ENCODE peak calls at places on chromosomes 1 and 21, in four cellular contexts. A, B, P and U are unnamed samples.

GRCh38 chr1:201531551-201532425 is 7.1 kb upstream of the NAV1 start:
- DNase-seq in A (no peak), B (no peak), P (no peak), U (no peak)

GRCh38 chr1:153796786-153797659 is 21.8 kb downstream of the SLC27A3 start:
- DNase-seq in A (peak), B (peak), P (peak), U (peak)

GRCh38 chr1:82124987-82125638 is 324.4 kb downstream of the ADGRL2 start:
- DNase-seq in A (peak), B (no peak), P (no peak), U (no peak)

GRCh38 chr21:41507521-41508414 is at the start of gene TMPRSS2:
- DNase-seq in A (peak), B (no peak), P (no peak), U (no peak)

GRCh38 chr1:28602536-28603439 is 10.7 kb downstream of the RAB42 start:
- DNase-seq in A (peak), B (no peak), P (no peak), U (no peak)

GRCh38 chr1:87140831-87141540 is 187.7 kb upstream of the LMO4 start:
- DNase-seq in A (peak), B (no peak), P (no peak), U (no peak)

GRCh38 chr1:7386226-7387052 is 384.7 kb upstream of the VAMP3 start:
- DNase-seq in A (peak), B (no peak), P (no peak), U (no peak)

GRCh38 chr21:14864211-14865021 is 200.4 kb downstream of the NRIP1 start:
- DNase-seq in A (peak), B (peak), P (no peak), U (peak)

GRCh38 chr1:19453843-19454242 is 31.5 kb downstream of the CAPZB start:
- DNase-seq in A (no peak), B (no peak), P (no peak), U (no peak)

GRCh38 chr1:115877511-115877910 is 36.6 kb upstream of the NHLH2 start:
- DNase-seq in A (no peak), B (no peak), P (no peak), U (no peak)

GRCh38 chr1:106571109-106571508 is 485.4 kb upstream of the PRMT6 start:
- DNase-seq in A (no peak), B (no peak), P (no peak), U (no peak)

GRCh38 chr1:229579101-229579651 is 20.7 kb upstream of the ABCB10 start:
- DNase-seq in A (peak), B (no peak), P (no peak), U (no peak)

GRCh38 chr21:32138658-32139057 is 140.2 kb downstream of the MIS18A start:
- DNase-seq in A (no peak), B (no peak), P (no peak), U (no peak)

GRCh38 chr1:25012966-25013962 is 83.2 kb upstream of the RUNX3 start:
- DNase-seq in A (no peak), B (no peak), P (no peak), U (no peak)

GRCh38 chr1:3516481-3516869 is 62.0 kb downstream of the ARHGEF16 start:
- DNase-seq in A (no peak), B (no peak), P (no peak), U (no peak)

GRCh38 chr1:96313216-96313615 is 408.4 kb upstream of the PTBP2 start:
- DNase-seq in A (peak), B (no peak), P (no peak), U (no peak)

GRCh38 chr1:213512316-213512715 is 461.3 kb downstream of the RPS6KC1 start:
- DNase-seq in A (no peak), B (no peak), P (no peak), U (no peak)

GRCh38 chr1:167554028-167554779 is 642 bp upstream of the CREG1 start:
- DNase-seq in A (no peak), B (no peak), P (no peak), U (no peak)

GRCh38 chr1:41109316-41110263 is 88.1 kb upstream of the SLFNL1 start:
- DNase-seq in A (peak), B (no peak), P (no peak), U (no peak)

GRCh38 chr1:110548381-110548780 is 29.4 kb upstream of the KCNA10 start:
- DNase-seq in A (peak), B (no peak), P (no peak), U (no peak)

GRCh38 chr1:231192620-231193163 is 30.8 kb downstream of the TRIM67 start:
- DNase-seq in A (peak), B (no peak), P (no peak), U (no peak)

GRCh38 chr1:248372394-248372793 is 3.2 kb upstream of the OR2T6 start:
- DNase-seq in A (no peak), B (peak), P (no peak), U (no peak)

GRCh38 chr1:17200246-17200645 is 4.7 kb upstream of the PADI1 start:
- DNase-seq in A (no peak), B (no peak), P (no peak), U (no peak)

GRCh38 chr1:26693557-26694184 is 2.1 kb upstream of the ARID1A start:
- DNase-seq in A (peak), B (peak), P (no peak), U (no peak)

GRCh38 chr1:154975409-154976205 is 1.1 kb downstream of the CKS1B start:
- DNase-seq in A (peak), B (peak), P (peak), U (peak)

GRCh38 chr1:29812397-29813135 is 576.2 kb downstream of the PTPRU start:
- DNase-seq in A (no peak), B (no peak), P (no peak), U (no peak)

GRCh38 chr1:172993640-172994039 is 57.1 kb downstream of the TNFSF18 start:
- DNase-seq in A (peak), B (no peak), P (no peak), U (no peak)

GRCh38 chr1:71521655-71522264 is 440.9 kb upstream of the ZRANB2 start:
- DNase-seq in A (peak), B (peak), P (no peak), U (no peak)